ENCODE peak calls at places on chromosomes 6 and 20, in five cellular contexts. G is neural progenitor cell, Z is astrocyte, C is hepatocyte, K is endodermal cell. O is an unnamed sample.

GRCh38 chr6:62285612-62286469 is at the start of gene KHDRBS2:
- DNase-seq in C (peak), K (peak), G (peak), Z (no peak), O (peak)

GRCh38 chr6:166305562-166306117 is 2.6 kb downstream of the PRR18 start:
- DNase-seq in G (no peak), K (no peak), C (no peak), Z (no peak), O (no peak)

GRCh38 chr6:126761854-126762253 is 356.6 kb upstream of the RSPO3 start:
- DNase-seq in Z (no peak), C (no peak), K (no peak), G (peak), O (no peak)

GRCh38 chr6:145895802-145896201 is 68.4 kb downstream of the SHPRH start:
- DNase-seq in G (no peak), Z (no peak), C (no peak), K (no peak), O (peak)

GRCh38 chr20:39259808-39260207 is 297.7 kb downstream of the DHX35 start:
- DNase-seq in K (no peak), Z (no peak), G (no peak), C (no peak), O (no peak)

GRCh38 chr6:105345506-105345905 is 57.4 kb downstream of the PREP start:
- DNase-seq in K (no peak), Z (no peak), G (peak), C (no peak), O (no peak)

GRCh38 chr20:17612287-17612974 is 42.6 kb downstream of the DSTN start:
- DNase-seq in C (no peak), K (peak), G (no peak), Z (peak), O (no peak)

GRCh38 chr6:155527443-155527842 is 71.8 kb upstream of the NOX3 start:
- DNase-seq in K (no peak), Z (no peak), G (no peak), C (no peak), O (no peak)

GRCh38 chr6:81476881-81477280 is 275.6 kb downstream of the TENT5A start:
- DNase-seq in K (no peak), C (no peak), Z (peak), G (no peak), O (no peak)

DNA sequence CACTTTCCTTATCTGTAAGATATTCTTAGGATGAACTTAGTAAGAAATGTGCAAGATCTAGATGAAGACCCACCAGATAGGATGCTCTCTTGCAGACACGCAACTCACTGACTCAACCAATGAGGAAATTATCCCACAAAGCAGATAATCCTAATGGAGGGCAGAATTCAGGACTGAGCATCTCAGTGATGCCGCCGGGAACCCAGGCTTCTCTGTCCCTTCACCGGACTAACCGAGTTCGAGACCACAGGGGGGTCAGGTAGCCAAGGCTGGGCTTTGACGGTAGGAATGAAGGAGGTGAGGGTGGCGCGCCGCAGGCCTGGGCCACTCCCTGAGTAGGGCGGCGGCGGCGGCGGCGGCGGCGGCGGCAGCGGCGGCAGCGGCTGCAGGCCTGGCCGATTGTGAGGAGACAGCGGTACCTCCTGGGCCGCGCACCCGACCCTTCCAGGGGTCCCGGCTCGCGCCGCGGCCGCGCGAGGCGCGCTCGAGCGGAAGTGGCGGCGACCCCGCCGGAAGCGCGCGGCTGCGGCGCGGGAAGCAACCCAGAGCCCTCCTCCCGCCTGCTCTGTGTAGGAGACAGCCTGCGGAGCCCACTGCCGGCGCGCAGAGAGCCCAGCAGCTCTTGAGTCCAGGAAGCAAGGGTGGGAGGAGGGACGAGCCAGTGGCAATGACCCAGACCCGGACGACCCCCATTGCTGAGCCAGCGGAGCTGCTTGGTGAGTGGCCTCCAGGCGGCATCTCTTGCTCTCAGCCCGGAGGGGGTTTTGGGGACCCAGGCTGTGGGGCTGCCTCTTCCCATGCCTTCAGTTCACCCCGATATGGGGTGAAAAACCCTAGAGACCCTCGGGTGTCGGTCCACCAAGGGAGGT is at the start of gene KHDC1:
- DNase-seq in C (peak), K (peak), G (peak), Z (peak), O (peak)
- TF ChIP-seq CTCF in C (peak), K (peak), G (no peak), Z (no peak), O (peak)

DNA sequence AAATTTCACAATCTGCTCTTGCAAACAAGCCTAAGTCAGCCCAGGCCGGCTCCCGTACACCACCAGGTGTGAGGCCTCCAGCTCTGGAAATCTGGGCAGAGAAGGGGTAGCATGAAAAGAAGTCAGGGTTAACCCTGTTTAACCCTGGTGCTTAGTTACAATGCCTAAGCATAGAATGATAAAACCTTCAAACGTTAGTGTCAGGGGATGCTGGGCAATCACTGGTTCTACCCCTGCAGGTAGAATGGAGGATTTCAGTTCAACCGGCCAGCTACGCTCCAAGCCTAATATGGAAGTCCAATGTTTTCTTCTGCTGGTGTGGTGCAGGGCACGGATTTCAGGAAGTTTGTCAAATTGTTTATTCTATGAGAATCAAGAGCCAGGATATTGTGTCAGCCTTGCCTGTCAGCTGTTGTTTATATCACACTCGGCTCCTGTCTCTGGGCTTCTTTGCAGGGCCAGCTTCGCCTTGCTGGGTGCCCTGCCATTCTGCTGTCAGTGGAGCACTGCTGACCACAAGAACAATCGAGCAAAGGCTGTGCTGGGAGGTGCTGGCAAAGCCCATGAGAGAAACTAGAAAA is 20.2 kb upstream of the CD93 start:
- DNase-seq in Z (no peak), C (no peak), K (no peak), G (no peak), O (no peak)
- H3K27ac ChIP-seq in Z (no peak), C (no peak), K (no peak), G (no peak), O (no peak)

GRCh38 chr20:46219190-46219589 is 89.1 kb downstream of the CDH22 start:
- DNase-seq in C (no peak), Z (no peak), K (no peak), G (no peak), O (no peak)

GRCh38 chr20:46216770-46217464 is 91.4 kb downstream of the CDH22 start:
- DNase-seq in K (no peak), G (no peak), Z (no peak), C (no peak), O (no peak)

GRCh38 chr20:46215913-46216707 is 92.2 kb downstream of the CDH22 start:
- DNase-seq in C (peak), G (peak), K (peak), Z (peak), O (peak)

GRCh38 chr20:46218656-46219055 is 89.6 kb downstream of the CDH22 start:
- DNase-seq in K (no peak), C (no peak), G (no peak), Z (no peak), O (no peak)

DNA sequence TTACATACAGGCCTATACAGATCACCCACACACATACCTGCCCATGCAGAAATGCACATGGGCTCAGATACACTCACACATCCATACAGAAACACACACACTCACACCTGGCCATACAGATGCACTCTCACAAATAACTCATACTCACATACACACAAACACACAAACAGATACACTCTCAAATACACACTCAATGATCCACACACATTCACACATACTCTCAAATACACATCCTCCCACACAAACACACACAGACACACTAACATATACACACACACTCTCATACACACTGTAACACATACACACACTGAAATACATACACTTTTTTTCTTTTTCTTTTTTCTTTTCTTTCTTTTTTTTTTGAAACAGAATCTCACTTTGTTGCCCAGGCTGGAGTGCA is 90.7 kb downstream of the CDH22 start:
- DNase-seq in Z (no peak), G (no peak), K (no peak), C (no peak), O (no peak)
- TF ChIP-seq CTCF in Z (no peak), G (no peak), K (no peak), C (no peak), O (no peak)

GRCh38 chr6:35298625-35299140 is 1.1 kb downstream of the DEF6 start:
- DNase-seq in Z (no peak), G (no peak), C (no peak), K (no peak), O (no peak)

GRCh38 chr6:35297541-35298481 is at the start of gene DEF6:
- DNase-seq in C (peak), Z (peak), K (peak), G (peak), O (peak)

GRCh38 chr6:35295521-35296315 is 1.9 kb upstream of the DEF6 start:
- DNase-seq in Z (no peak), C (no peak), G (no peak), K (no peak), O (no peak)

GRCh38 chr6:35295036-35295435 is 2.6 kb upstream of the DEF6 start:
- DNase-seq in G (no peak), Z (no peak), K (no peak), C (no peak), O (no peak)

GRCh38 chr6:35296931-35297330 is 687 bp upstream of the DEF6 start:
- DNase-seq in G (no peak), K (no peak), C (no peak), Z (no peak), O (no peak)
- H3K27ac ChIP-seq in G (no peak), K (no peak), C (no peak), Z (no peak), O (no peak)

O was measured in A673.